ENCODE peak calls at places on chromosomes 5 and 9, in five cellular contexts. R, I, J, L and H are unnamed samples.

GRCh38 chr9:35258665-35259474 is 97.1 kb downstream of the UNC13B start:
- DNase-seq in R (peak; percentile 56), I (peak; percentile 63), J (peak; percentile 87), L (peak; percentile 77), H (peak; percentile 60)

GRCh38 chr5:140630296-140630695 is 2.7 kb downstream of the CD14 start:
- DNase-seq in R (no peak), I (no peak), J (no peak), L (no peak), H (no peak)

GRCh38 chr5:179974946-179975712 is 67.4 kb upstream of the TBC1D9B start:
- DNase-seq in R (peak; percentile 64), I (peak; percentile 86), J (peak; percentile 39), L (peak; percentile 70), H (peak; percentile 64)

GRCh38 chr5:140309706-140310249 is 6.9 kb upstream of the PFDN1 start:
- DNase-seq in R (no peak), I (no peak), J (no peak), L (no peak), H (no peak)

GRCh38 chr5:106241409-106241808 is 1429.3 kb downstream of the EFNA5 start:
- DNase-seq in R (no peak), I (no peak), J (peak; percentile 6), L (no peak), H (no peak)

GRCh38 chr5:132963175-132964104 is at the start of gene AFF4:
- DNase-seq in R (peak; percentile 98), I (peak; percentile 95), J (peak; percentile 99), L (peak; percentile 99), H (peak; percentile 99)

GRCh38 chr9:137305060-137305787 is 3.2 kb upstream of the NRARP start:
- DNase-seq in R (peak; percentile 78), I (peak; percentile 51), J (peak; percentile 33), L (peak; percentile 84), H (no peak)

GRCh38 chr9:21404146-21404545 is 4.8 kb upstream of the IFNA8 start:
- DNase-seq in R (no peak), I (no peak), J (no peak), L (no peak), H (no peak)

GRCh38 chr9:105191508-105192118 is 52.8 kb upstream of the SLC44A1 start:
- DNase-seq in R (no peak), I (no peak), J (no peak), L (no peak), H (peak; percentile 29)

GRCh38 chr9:28004900-28005299 is 431.6 kb upstream of the C9orf72 start:
- DNase-seq in R (peak; percentile 13), I (no peak), J (no peak), L (no peak), H (no peak)

GRCh38 chr5:16578474-16578883 is 38.3 kb downstream of the RETREG1 start:
- DNase-seq in R (no peak), I (no peak), J (no peak), L (no peak), H (no peak)

GRCh38 chr5:76724871-76725270 is 8.9 kb downstream of the F2R start:
- DNase-seq in R (no peak), I (no peak), J (peak; percentile 10), L (no peak), H (no peak)

GRCh38 chr9:127904518-127904887 is 5.1 kb upstream of the ST6GALNAC6 start:
- DNase-seq in R (no peak), I (no peak), J (peak; percentile 50), L (peak; percentile 88), H (no peak)

GRCh38 chr5:93280518-93280917 is 300.5 kb downstream of the NR2F1-AS1 start:
- DNase-seq in R (no peak), I (no peak), J (peak; percentile 19), L (no peak), H (no peak)

GRCh38 chr9:135165003-135165711 is 77.7 kb downstream of the OLFM1 start:
- DNase-seq in R (no peak), I (no peak), J (no peak), L (no peak), H (no peak)

GRCh38 chr5:65102826-65103673 is 334.3 kb downstream of the CWC27 start:
- DNase-seq in R (peak; percentile 40), I (peak; percentile 82), J (peak; percentile 67), L (peak; percentile 86), H (peak; percentile 71)

GRCh38 chr9:75892168-75892901 is 1.9 kb downstream of the PCSK5 start:
- DNase-seq in R (peak; percentile 24), I (no peak), J (peak; percentile 76), L (peak; percentile 74), H (peak; percentile 64)

GRCh38 chr5:103915081-103915480 is 352.5 kb upstream of the NUDT12 start:
- DNase-seq in R (no peak), I (no peak), J (no peak), L (no peak), H (no peak)

GRCh38 chr5:37799865-37800421 is 39.9 kb downstream of the GDNF start:
- DNase-seq in R (no peak), I (no peak), J (no peak), L (no peak), H (no peak)

GRCh38 chr9:89879711-89880110 is 274.9 kb downstream of the GADD45G start:
- DNase-seq in R (no peak), I (no peak), J (no peak), L (peak; percentile 42), H (no peak)

GRCh38 chr9:115411993-115412452 is 294.1 kb upstream of the TNC start:
- DNase-seq in R (no peak), I (no peak), J (no peak), L (no peak), H (no peak)

GRCh38 chr5:116911074-116911473 is 336.5 kb upstream of the SEMA6A start:
- DNase-seq in R (no peak), I (peak; percentile 52), J (no peak), L (no peak), H (no peak)

GRCh38 chr9:38042626-38043359 is 26.2 kb downstream of the SHB start:
- DNase-seq in R (no peak), I (no peak), J (no peak), L (no peak), H (no peak)

GRCh38 chr9:76400534-76401096 is 6.4 kb upstream of the RFK start:
- DNase-seq in R (no peak), I (no peak), J (peak; percentile 14), L (no peak), H (no peak)

GRCh38 chr5:159102294-159102934 is 2.7 kb upstream of the EBF1 start:
- DNase-seq in R (no peak), I (peak; percentile 43), J (no peak), L (no peak), H (no peak)

GRCh38 chr5:169716287-169716686 is 79.2 kb downstream of the DOCK2 start:
- DNase-seq in R (no peak), I (no peak), J (no peak), L (no peak), H (no peak)

GRCh38 chr9:107740088-107740980 is 250.8 kb upstream of the KLF4 start:
- DNase-seq in R (no peak), I (no peak), J (no peak), L (no peak), H (no peak)

GRCh38 chr5:19975795-19976194 is 12.2 kb downstream of the CDH18 start:
- DNase-seq in R (no peak), I (no peak), J (no peak), L (no peak), H (no peak)

GRCh38 chr9:96216618-96217017 is 85.4 kb downstream of the HSD17B3 start:
- DNase-seq in R (no peak), I (no peak), J (no peak), L (no peak), H (no peak)

GRCh38 chr5:143214458-143214857 is 189.0 kb downstream of the NR3C1 start:
- DNase-seq in R (no peak), I (no peak), J (no peak), L (no peak), H (no peak)

GRCh38 chr5:143213231-143213850 is 190.1 kb downstream of the NR3C1 start:
- DNase-seq in R (no peak), I (no peak), J (peak; percentile 28), L (no peak), H (no peak)

GRCh38 chr5:143212261-143212660 is 191.2 kb downstream of the NR3C1 start:
- DNase-seq in R (no peak), I (no peak), J (no peak), L (no peak), H (no peak)

GRCh38 chr5:143214890-143215289 is 188.6 kb downstream of the NR3C1 start:
- DNase-seq in R (no peak), I (no peak), J (no peak), L (no peak), H (no peak)

GRCh38 chr5:143213851-143214363 is 189.6 kb downstream of the NR3C1 start:
- DNase-seq in R (no peak), I (no peak), J (no peak), L (no peak), H (no peak)
- TF ChIP-seq CTCF in R (no peak), I (no peak), J (no peak), L (no peak), H (no peak)

GRCh38 chr5:145715412-145715811 is 119.7 kb downstream of the PRELID2 start:
- DNase-seq in R (no peak), I (no peak), J (no peak), L (no peak), H (no peak)

DNA sequence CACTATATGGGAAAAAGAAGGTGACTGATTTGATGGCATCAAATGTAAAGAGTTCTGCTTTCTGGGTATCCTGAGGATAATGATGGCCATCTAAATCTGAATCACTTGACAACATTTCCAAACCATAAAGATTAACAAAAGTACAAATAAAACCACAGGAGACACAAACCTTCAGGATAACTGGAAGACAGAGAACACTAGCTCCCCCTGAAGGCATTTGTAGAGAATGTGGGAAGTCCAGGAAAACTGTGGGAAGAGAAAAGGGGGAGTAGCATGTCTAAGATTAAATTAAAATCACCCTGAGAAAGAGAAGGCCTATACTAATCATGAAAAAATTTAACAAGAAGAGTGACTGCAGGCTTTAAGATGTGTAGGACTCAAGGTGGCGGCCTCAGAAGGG is 116.2 kb downstream of the PRELID2 start:
- DNase-seq in R (no peak), I (no peak), J (peak; percentile 54), L (no peak), H (peak; percentile 15)
- TF ChIP-seq CTCF in R (no peak), I (no peak), J (peak; percentile 60), L (no peak), H (peak; percentile 39)

DNA sequence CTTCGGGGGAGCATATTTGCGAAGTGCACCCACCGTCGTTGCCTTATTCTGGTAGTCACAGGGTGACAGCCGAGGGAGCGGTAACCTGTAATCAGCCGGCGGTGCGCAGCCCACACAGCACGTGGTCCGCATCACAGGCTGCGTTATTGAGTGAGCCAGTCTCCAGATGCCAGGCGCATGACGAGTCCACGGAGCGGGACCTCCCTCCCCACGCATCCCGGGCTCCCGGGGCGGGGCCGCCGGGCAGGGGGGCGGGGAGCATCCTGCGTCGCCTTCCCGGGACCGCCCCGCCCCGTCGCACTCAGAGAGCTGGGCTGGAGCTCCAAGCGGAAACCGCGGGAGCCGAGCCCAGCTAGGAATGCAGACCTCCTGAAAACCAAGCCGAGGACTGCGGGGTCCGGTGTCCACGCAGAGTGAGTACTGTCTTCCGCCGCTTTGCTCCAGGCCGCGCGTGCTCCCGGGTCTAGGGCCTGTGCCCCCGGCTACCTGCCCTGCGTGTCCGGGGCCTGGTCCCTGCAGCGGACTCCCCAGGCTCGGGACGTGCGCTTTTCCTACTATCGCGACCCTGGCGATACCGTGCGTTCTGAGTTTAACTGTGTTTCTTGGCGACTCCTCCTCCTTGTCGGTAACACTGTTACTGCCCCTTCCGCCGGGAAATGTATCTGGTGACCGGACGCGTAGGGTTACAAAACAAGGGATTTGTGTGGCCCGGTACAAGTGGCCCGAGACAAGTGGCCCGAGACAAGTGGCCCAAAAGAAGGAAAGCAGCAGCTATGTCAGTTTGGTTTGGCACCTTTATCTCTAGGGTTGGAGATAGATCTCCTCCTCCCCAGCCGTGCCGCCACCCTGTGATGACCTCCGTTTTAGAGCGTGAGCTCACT is 40.6 kb downstream of the CAST start:
- DNase-seq in R (peak; percentile 88), I (no peak), J (peak; percentile 96), L (peak; percentile 98), H (peak; percentile 96)
- TF ChIP-seq CTCF in R (no peak), I (no peak), J (no peak), L (no peak), H (no peak)

GRCh38 chr5:175460126-175460525 is 16.1 kb upstream of the DRD1 start:
- DNase-seq in R (no peak), I (no peak), J (peak; percentile 45), L (no peak), H (no peak)
- TF ChIP-seq CTCF in R (peak; percentile 37), I (peak; percentile 70), J (peak; percentile 65), L (peak; percentile 36), H (peak; percentile 37)